ENCODE peak calls at places on chromosome 5, in four cellular contexts. E, V, S and W are unnamed samples. For H3K9me3, the result is how much of the 10 kb centered on the place peaks cover.

GRCh38 chr5:138351056-138351455 is 1.4 kb upstream of the KDM3B start:
- DNase-seq in E (no peak), V (no peak), S (no peak), W (no peak)

GRCh38 chr5:53777864-53778618 is 217.6 kb downstream of the NDUFS4 start:
- DNase-seq in E (no peak), V (no peak), S (no peak), W (no peak)

GRCh38 chr5:175658299-175659145 is 651 bp downstream of the HRH2 start:
- DNase-seq in E (no peak), V (no peak), S (no peak), W (no peak)

GRCh38 chr5:76483433-76483832 is 80.3 kb downstream of the IQGAP2 start:
- DNase-seq in E (no peak), V (no peak), S (no peak), W (no peak)

GRCh38 chr5:142222881-142223558 is 101.8 kb downstream of the SPRY4 start:
- DNase-seq in E (no peak), V (no peak), S (no peak), W (no peak)

GRCh38 chr5:153565822-153566221 is 75.4 kb downstream of the GRIA1 start:
- DNase-seq in E (no peak), V (no peak), S (no peak), W (no peak)

GRCh38 chr5:40680741-40681350 is 1.1 kb downstream of the PTGER4 start:
- DNase-seq in E (no peak), V (peak), S (peak), W (no peak)

GRCh38 chr5:6719896-6720560 is 6.8 kb downstream of the TENT4A start:
- DNase-seq in E (no peak), V (no peak), S (peak), W (no peak)

GRCh38 chr5:96726802-96727201 is 64.6 kb downstream of the CAST start:
- DNase-seq in E (no peak), V (no peak), S (no peak), W (no peak)

GRCh38 chr5:107542831-107543231 is 127.9 kb downstream of the EFNA5 start:
- DNase-seq in E (peak), V (peak), S (peak), W (peak)

GRCh38 chr5:116144103-116144502 is 59.3 kb downstream of the COMMD10 start:
- DNase-seq in E (no peak), V (no peak), S (no peak), W (no peak)

GRCh38 chr5:150515446-150515845 is 7.5 kb downstream of the NDST1 start:
- DNase-seq in E (peak), V (peak), S (no peak), W (no peak)

GRCh38 chr5:94376672-94377345 is 241.6 kb downstream of the KIAA0825 start:
- DNase-seq in E (no peak), V (no peak), S (no peak), W (peak)

GRCh38 chr5:168967882-168968620 is 332.9 kb downstream of the SLIT3 start:
- DNase-seq in E (no peak), V (no peak), S (no peak), W (no peak)

GRCh38 chr5:128455861-128456361 is 82.1 kb downstream of the FBN2 start:
- DNase-seq in E (no peak), V (no peak), S (no peak), W (peak)

GRCh38 chr5:141437208-141437607 is 6.9 kb downstream of the PCDHGA12 start:
- DNase-seq in E (no peak), V (no peak), S (no peak), W (no peak)

GRCh38 chr5:9423611-9424010 is 122.3 kb downstream of the SEMA5A start:
- DNase-seq in E (no peak), V (no peak), S (no peak), W (no peak)

GRCh38 chr5:10453564-10453963 is 11.9 kb downstream of the ROPN1L start:
- DNase-seq in E (no peak), V (no peak), S (no peak), W (no peak)

GRCh38 chr5:64680289-64680688 is 10.0 kb upstream of the SHISAL2B start:
- DNase-seq in E (no peak), V (no peak), S (no peak), W (peak)

GRCh38 chr5:135425641-135426040 is 21.5 kb downstream of the DCANP1 start:
- DNase-seq in E (no peak), V (no peak), S (no peak), W (no peak)

GRCh38 chr5:163809480-163809879 is 304.1 kb downstream of the MAT2B start:
- DNase-seq in E (no peak), V (no peak), S (no peak), W (no peak)

GRCh38 chr5:178642351-178642909 is 15.6 kb upstream of the CLK4 start:
- DNase-seq in E (no peak), V (no peak), S (no peak), W (peak)

GRCh38 chr5:16578474-16578883 is 38.3 kb downstream of the RETREG1 start:
- DNase-seq in E (no peak), V (no peak), S (no peak), W (no peak)
- H3K27ac ChIP-seq in E (no peak), V (no peak), S (no peak), W (no peak)

DNA sequence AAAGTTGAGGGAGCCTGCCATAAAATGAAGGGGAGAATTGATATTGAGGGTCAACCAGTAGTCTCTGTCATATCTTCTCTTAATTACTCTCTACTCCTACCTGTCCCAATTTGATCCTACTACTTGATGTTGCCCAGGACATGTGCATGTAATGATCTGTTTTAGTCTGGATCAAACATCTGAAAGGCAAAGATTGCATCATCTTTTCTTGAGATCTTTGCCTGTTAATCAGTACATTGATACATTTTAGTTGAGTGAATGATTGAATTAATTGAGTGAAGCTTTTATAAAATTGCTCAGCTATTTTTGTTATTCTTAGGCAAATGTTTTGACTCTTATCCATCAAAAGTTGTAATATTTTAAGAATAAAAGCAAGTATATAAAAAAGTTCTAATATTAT is 21.7 kb downstream of the ARHGEF28 start:
- DNase-seq in E (no peak), V (no peak), S (no peak), W (no peak)
- H3K9me3 ChIP-seq in E (under half), V (under half), S (under half), W (under half)

DNA sequence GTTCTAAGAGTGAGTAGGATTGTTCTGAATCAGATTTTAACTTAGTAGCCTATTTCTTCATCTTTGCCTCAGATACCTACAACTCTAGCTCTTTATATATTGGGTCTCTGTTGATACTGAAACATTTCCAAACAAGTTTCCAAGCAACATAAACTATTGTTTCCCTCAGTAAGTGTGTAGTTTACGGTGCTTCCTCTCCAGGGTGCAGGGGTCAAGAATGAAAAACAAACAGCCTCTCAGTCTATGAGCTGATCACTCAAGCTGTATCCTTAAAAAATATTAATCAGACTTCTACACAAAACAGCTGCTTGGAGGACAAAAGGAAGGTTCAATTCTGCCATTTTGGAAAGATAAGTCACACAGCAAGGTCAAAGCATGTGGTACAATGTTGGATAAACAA is 75.0 kb downstream of the ADAMTS12 start:
- DNase-seq in E (no peak), V (no peak), S (no peak), W (no peak)
- H3K27ac ChIP-seq in E (no peak), V (no peak), S (no peak), W (peak)

DNA sequence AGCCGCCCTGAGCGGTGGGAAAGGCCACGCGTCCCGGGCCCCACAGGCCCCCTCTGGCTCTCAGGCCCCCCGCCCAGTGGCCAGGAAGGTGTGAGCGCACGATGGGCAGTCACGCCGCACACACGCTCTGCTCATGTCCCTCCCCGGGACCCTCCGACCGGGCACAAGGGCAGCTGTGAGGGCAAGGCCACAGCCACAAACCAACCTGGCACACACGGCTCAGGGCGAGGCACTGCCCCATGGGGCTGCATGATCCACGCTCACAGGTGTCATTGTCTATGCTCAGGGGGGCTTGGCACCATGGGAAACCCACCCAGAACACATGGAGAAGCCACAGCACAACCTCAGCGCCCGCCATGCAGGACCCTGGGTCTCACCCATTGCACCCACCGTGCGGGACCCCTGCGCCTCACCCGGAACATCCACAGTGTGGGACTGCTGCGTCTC is 51.3 kb downstream of the SLC12A7 start:
- DNase-seq in E (no peak), V (no peak), S (no peak), W (no peak)
- H3K9me3 ChIP-seq in E (under half), V (under half), S (under half), W (under half)

GRCh38 chr5:159135896-159136531 is 36.3 kb upstream of the EBF1 start:
- DNase-seq in E (no peak), V (no peak), S (no peak), W (no peak)
- H3K27ac ChIP-seq in E (no peak), V (no peak), S (no peak), W (no peak)

DNA sequence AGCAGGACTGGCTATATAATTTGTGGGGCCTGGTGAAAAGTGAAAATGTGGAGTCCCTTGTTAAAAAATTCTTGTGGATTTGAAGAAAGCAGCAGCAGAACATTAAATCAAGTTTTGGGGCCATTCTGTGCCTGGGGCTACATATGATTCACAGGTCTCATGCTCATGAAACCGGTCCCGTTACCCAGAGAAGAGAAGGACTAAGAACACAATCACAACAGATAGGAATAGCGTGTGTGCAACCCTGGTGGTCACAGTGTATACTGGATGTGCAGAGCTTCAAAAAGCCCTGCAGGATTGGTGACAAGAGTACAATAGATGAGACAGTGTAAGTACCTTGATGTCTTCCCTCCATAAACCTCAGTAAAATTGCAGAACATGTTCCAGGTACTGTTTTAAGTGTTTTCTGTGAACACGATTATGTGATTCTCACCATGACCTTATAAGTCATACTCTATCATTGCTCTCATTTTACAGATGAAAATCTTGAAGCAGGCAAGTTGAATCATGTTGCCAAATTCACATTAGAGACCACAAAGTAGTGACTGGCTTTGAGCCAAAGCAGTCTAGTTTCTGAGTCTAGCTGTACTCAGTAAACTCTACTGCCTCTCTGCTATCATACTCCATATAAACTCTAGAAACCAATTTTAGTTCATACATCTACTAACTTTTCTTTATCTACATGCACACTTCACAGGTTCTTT is 636.5 kb downstream of the TAF11L14 start:
- DNase-seq in E (no peak), V (no peak), S (no peak), W (no peak)
- H3K9me3 ChIP-seq in E (under half), V (under half), S (under half), W (under half)

GRCh38 chr5:124712724-124713305 is 33.6 kb downstream of the ZNF608 start:
- DNase-seq in E (no peak), V (no peak), S (no peak), W (no peak)
- H3K27ac ChIP-seq in E (no peak), V (no peak), S (no peak), W (no peak)